ENCODE peak calls at places on chromosomes 13 and 19, in seven cellular contexts. Q is GM12878, G is DND-41, J is fibroblast of lung, N is neural progenitor cell, M is adipocyte, D is IMR-90. U is an unnamed sample.

GRCh38 chr19:13226983-13227382 is 76.8 kb downstream of the IER2 start:
- DNase-seq in Q (no peak), G (no peak), J (no peak), N (no peak), M (no peak), D (no peak), U (no peak)

GRCh38 chr19:47445937-47446402 is 25.7 kb downstream of the SLC8A2 start:
- DNase-seq in Q (no peak), G (peak), J (no peak), N (peak), M (peak), D (no peak), U (peak)

GRCh38 chr19:5953680-5954213 is 24.2 kb downstream of the RANBP3 start:
- DNase-seq in Q (no peak), G (no peak), J (no peak), N (no peak), M (no peak), D (no peak), U (no peak)

GRCh38 chr19:44841255-44841654 is 4.8 kb upstream of the NECTIN2 start:
- DNase-seq in Q (no peak), G (no peak), J (no peak), N (no peak), M (no peak), D (no peak), U (no peak)

GRCh38 chr13:67095621-67096020 is 134.5 kb downstream of the PCDH9 start:
- DNase-seq in Q (no peak), G (no peak), J (no peak), N (no peak), M (no peak), D (no peak), U (peak)

GRCh38 chr13:102726430-102726829 is 31.6 kb upstream of the METTL21C start:
- DNase-seq in Q (no peak), G (no peak), J (no peak), N (no peak), M (no peak), D (no peak), U (peak)

GRCh38 chr13:84191199-84191598 is 308.9 kb upstream of the SLITRK1 start:
- DNase-seq in Q (no peak), G (no peak), J (no peak), N (no peak), M (no peak), D (no peak), U (no peak)

GRCh38 chr13:90415902-90416301 is 931.6 kb upstream of the MIR17HG start:
- DNase-seq in Q (no peak), G (no peak), J (no peak), N (no peak), M (no peak), D (no peak), U (no peak)

GRCh38 chr19:35013047-35013819 is 13.1 kb downstream of the GRAMD1A start:
- DNase-seq in Q (no peak), G (peak), J (peak), N (peak), M (peak), D (peak), U (peak)

GRCh38 chr19:4803736-4804695 is 12.5 kb downstream of the FEM1A start:
- DNase-seq in Q (no peak), G (peak), J (peak), N (peak), M (peak), D (peak), U (peak)

GRCh38 chr13:83666126-83666525 is 216.1 kb downstream of the SLITRK1 start:
- DNase-seq in Q (no peak), G (no peak), J (peak), N (no peak), M (peak), D (peak), U (no peak)

GRCh38 chr19:3663838-3664237 is 36.4 kb downstream of the PIP5K1C start:
- DNase-seq in Q (no peak), G (no peak), J (no peak), N (no peak), M (no peak), D (no peak), U (no peak)

GRCh38 chr13:24016046-24016445 is 118.7 kb upstream of the C1QTNF9B start:
- DNase-seq in Q (no peak), G (no peak), J (no peak), N (no peak), M (no peak), D (no peak), U (no peak)

GRCh38 chr19:3852614-3853254 is 16.1 kb downstream of the ZFR2 start:
- DNase-seq in Q (no peak), G (peak), J (peak), N (no peak), M (peak), D (peak), U (peak)

GRCh38 chr19:17075860-17076538 is 422 bp downstream of the MYO9B start:
- DNase-seq in Q (no peak), G (peak), J (no peak), N (peak), M (peak), D (peak), U (peak)

GRCh38 chr19:33304760-33305647 is 2.7 kb upstream of the CEBPA start:
- DNase-seq in Q (no peak), G (no peak), J (no peak), N (no peak), M (no peak), D (no peak), U (no peak)

GRCh38 chr19:50565984-50566903 is 2.0 kb downstream of the LRRC4B start:
- DNase-seq in Q (no peak), G (no peak), J (no peak), N (peak), M (peak), D (no peak), U (no peak)
- H3K9ac ChIP-seq in Q (no peak), G (no peak), J (no peak), N (no peak), M (no peak), D (no peak), U (no peak)

GRCh38 chr19:623974-624373 is 9.4 kb downstream of the POLRMT start:
- DNase-seq in Q (no peak), G (no peak), J (peak), N (peak), M (peak), D (peak), U (no peak)
- H3K9ac ChIP-seq in Q (no peak), G (no peak), J (no peak), N (no peak), M (no peak), D (no peak), U (no peak)

DNA sequence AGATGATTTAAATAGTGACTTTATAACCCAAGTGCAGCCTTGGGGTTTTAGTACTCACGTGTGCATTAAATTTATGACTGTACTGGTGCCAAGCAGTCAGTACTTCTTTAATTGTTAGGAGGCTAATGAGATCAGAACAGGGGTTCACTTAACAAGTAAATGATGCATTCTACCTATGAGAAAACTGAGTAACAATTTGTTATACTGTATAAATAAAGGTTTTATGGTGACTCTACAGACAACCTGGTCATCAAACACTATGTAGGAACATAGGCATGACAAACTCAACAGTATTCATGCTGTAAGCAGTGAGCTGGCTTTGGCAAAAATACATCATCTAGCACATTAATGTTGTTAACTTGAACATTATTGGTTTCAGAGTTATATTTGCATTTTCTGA is 75.6 kb downstream of the UBL3 start:
- DNase-seq in Q (no peak), G (no peak), J (no peak), N (no peak), M (no peak), D (no peak), U (no peak)
- H3K9ac ChIP-seq in Q (no peak), G (no peak), J (no peak), N (no peak), M (no peak), D (no peak), U (no peak)

DNA sequence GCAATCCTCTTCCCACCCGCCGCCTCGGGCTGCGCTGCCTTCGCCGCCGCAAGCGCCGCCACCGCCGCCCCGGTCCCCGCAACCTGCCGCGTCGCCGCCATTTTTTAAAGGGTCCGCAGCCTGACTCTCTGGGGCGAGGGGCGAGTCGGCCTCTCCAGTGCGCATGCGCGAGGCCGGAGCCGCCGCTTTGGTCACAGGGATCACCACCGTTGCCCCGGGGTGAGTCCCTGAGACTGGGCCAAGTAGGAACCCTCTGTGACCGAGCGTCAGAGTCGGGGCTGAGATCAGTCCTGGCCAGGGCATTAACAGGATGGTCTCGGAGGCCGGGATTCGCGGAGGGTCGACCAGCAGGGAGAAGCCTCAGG is 42.6 kb downstream of the ZNF146 start:
- DNase-seq in Q (no peak), G (no peak), J (no peak), N (no peak), M (no peak), D (no peak), U (no peak)
- H3K9ac ChIP-seq in Q (no peak), G (no peak), J (peak), N (no peak), M (peak), D (no peak), U (no peak)